ENCODE peak calls at places on chromosomes 4 and X, in four cellular contexts. H is SK-N-SH, M is HepG2, P is K562. Y is an unnamed sample.

GRCh38 chr4:101400096-101400495 is 52.8 kb upstream of the PPP3CA start:
- DNase-seq in H (no peak), M (no peak), P (no peak), Y (no peak)

GRCh38 chrX:69109706-69110635 is 55.3 kb downstream of the PJA1 start:
- DNase-seq in H (no peak), M (no peak), P (peak), Y (peak)

GRCh38 chr4:75637176-75637575 is 6.8 kb upstream of the CDKL2 start:
- DNase-seq in H (no peak), M (no peak), P (no peak), Y (no peak)

GRCh38 chr4:24137596-24137962 is 247.7 kb upstream of the PPARGC1A start:
- DNase-seq in H (no peak), M (peak), P (no peak), Y (no peak)

GRCh38 chrX:100048156-100048555 is 361.9 kb downstream of the PCDH19 start:
- DNase-seq in H (no peak), M (no peak), P (no peak), Y (no peak)

GRCh38 chr4:122458625-122459024 is 2.1 kb upstream of the IL2 start:
- DNase-seq in H (no peak), M (no peak), P (no peak), Y (no peak)

GRCh38 chrX:78643874-78644273 is 15.3 kb downstream of the RTL3 start:
- DNase-seq in H (no peak), M (no peak), P (no peak), Y (no peak)

GRCh38 chr4:166972071-166972470 is 262.2 kb downstream of the SPOCK3 start:
- DNase-seq in H (no peak), M (no peak), P (no peak), Y (no peak)

GRCh38 chrX:32116047-32116446 is 1044.2 kb upstream of the FTHL17 start:
- DNase-seq in H (no peak), M (no peak), P (peak), Y (no peak)

GRCh38 chr4:45931151-45931550 is 192.7 kb downstream of the GABRG1 start:
- DNase-seq in H (no peak), M (no peak), P (no peak), Y (no peak)

GRCh38 chr4:73205482-73205881 is 53.1 kb downstream of the ANKRD17 start:
- DNase-seq in H (no peak), M (no peak), P (no peak), Y (no peak)

GRCh38 chrX:65673857-65674350 is 6.5 kb downstream of the MSN start:
- DNase-seq in H (no peak), M (no peak), P (no peak), Y (no peak)

GRCh38 chr4:2069161-2069971 is 10.2 kb downstream of the NAT8L start:
- DNase-seq in H (peak), M (no peak), P (no peak), Y (no peak)

GRCh38 chrX:29687687-29688086 is 527.7 kb upstream of the MAGEB2 start:
- DNase-seq in H (no peak), M (no peak), P (no peak), Y (no peak)

GRCh38 chr4:141415651-141416050 is 195.0 kb downstream of the ZNF330 start:
- DNase-seq in H (no peak), M (no peak), P (no peak), Y (no peak)

GRCh38 chrX:26138043-26138442 is at the start of gene MAGEB18:
- DNase-seq in H (no peak), M (no peak), P (no peak), Y (no peak)

GRCh38 chr4:154001187-154001586 is 212.3 kb upstream of the SFRP2 start:
- DNase-seq in H (no peak), M (no peak), P (no peak), Y (no peak)

GRCh38 chr4:153997506-153997905 is 208.6 kb upstream of the SFRP2 start:
- DNase-seq in H (no peak), M (no peak), P (no peak), Y (no peak)
- TF ChIP-seq ELF1 in H (no peak), M (no peak), P (no peak), Y (no peak)

DNA sequence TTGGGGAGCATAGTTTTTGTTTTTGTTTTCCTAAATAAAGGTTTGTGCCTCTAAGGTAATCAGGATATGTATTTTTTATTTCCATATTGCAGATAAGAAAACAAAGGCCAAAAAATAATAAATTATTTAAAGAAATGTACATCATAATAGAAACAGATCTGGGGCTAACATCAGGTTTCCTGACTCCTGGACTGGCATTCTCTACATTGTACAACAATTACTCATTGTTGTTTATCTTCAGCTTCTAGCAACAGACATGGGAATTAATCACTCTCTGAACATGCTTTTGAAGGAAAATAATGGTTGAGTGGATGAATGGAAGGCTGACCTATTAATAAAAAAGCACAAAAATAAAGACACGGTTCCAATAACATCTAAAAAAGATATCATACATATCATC is 146.2 kb downstream of the KCNIP4 start:
- DNase-seq in H (no peak), M (no peak), P (no peak), Y (no peak)
- TF ChIP-seq YY1 in H (no peak), M (no peak), P (no peak), Y (no peak)

GRCh38 chr4:38049545-38050170 is 89.5 kb downstream of the PTTG2 start:
- DNase-seq in H (no peak), M (no peak), P (no peak), Y (no peak)
- TF ChIP-seq ELF1 in H (no peak), M (no peak), P (no peak), Y (no peak)

DNA sequence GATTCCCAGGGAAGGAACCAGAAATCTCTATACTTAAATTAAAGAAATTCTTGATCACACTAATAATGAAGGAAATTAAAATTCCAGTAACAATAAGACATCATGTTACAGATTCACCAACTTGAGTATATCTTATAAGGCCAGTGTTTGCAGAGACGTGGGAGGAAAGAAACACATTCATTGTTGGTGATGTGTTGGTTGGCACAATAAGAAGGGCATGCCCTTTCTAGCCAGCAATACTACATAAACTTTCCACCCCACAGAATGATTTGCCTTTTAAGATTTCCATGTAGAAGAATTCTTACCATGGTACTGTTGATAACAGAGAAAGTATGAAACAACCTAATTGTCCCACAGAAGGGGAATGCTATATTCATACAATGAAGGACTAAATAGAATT is 581.5 kb downstream of the STIM2 start:
- DNase-seq in H (no peak), M (no peak), P (no peak), Y (no peak)
- TF ChIP-seq YY1 in H (no peak), M (no peak), P (no peak), Y (no peak)

DNA sequence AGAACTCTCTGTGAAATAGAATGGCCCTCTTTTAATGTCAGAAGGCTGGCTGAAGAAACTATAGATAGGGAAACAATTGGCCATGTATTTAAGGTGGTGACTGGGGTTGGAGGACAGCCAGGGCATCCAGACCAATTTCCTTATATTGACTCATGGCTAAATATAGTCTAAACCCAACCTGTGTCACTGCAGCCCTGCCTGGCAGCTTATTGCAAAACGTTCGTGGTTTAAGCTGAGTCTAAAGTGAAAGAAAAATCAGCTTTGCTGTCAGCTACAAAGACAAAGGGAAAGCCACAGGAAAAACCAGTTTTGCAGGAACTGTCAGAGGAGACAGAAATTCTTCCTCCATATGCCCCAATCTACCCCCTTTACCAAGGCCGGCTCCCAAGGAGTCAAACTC is 902.8 kb upstream of the NDST4 start:
- DNase-seq in H (no peak), M (no peak), P (no peak), Y (peak)
- TF ChIP-seq ELF1 in H (no peak), M (no peak), P (no peak), Y (no peak)

GRCh38 chrX:154526901-154527675 is 11.1 kb upstream of the FAM3A start:
- DNase-seq in H (peak), M (peak), P (peak), Y (peak)
- TF ChIP-seq YY1 in H (no peak), M (no peak), P (no peak), Y (no peak)

GRCh38 chrX:14798805-14799397 is 74.0 kb downstream of the FANCB start:
- DNase-seq in H (no peak), M (no peak), P (no peak), Y (no peak)
- TF ChIP-seq ELF1 in H (no peak), M (no peak), P (no peak), Y (no peak)

Y was measured in HCT116.